ENCODE peak calls at places on chromosomes 2 and 18, in seven cellular contexts. Y, T, X, S, K, U and G are unnamed samples. For H3K4me1, the result is how much of the 10 kb centered on the place peaks cover.

GRCh38 chr2:27809761-27810241 is 38.3 kb downstream of the MRPL33 start:
- DNase-seq in U (no peak), K (peak), X (peak), S (no peak), T (no peak), Y (no peak), G (no peak)

GRCh38 chr2:230877131-230877736 is 12.5 kb downstream of the ITM2C start:
- DNase-seq in K (no peak), S (peak), U (no peak), Y (no peak), X (no peak), T (no peak), G (peak)

GRCh38 chr2:115910270-115910669 is 1467.8 kb downstream of the DPP10 start:
- DNase-seq in U (no peak), S (no peak), T (no peak), X (no peak), Y (no peak), K (no peak), G (no peak)

GRCh38 chr2:242024751-242025355 is 155.3 kb downstream of the RTP5 start:
- DNase-seq in K (no peak), U (no peak), S (peak), X (no peak), T (no peak), Y (no peak), G (no peak)

GRCh38 chr2:29096969-29097368 is 18.2 kb upstream of the CLIP4 start:
- DNase-seq in X (no peak), Y (no peak), K (no peak), T (no peak), U (no peak), S (no peak), G (no peak)

GRCh38 chr2:158816797-158817196 is 21.7 kb downstream of the DAPL1 start:
- DNase-seq in X (no peak), T (no peak), S (no peak), U (no peak), K (no peak), Y (no peak), G (no peak)

GRCh38 chr2:28960401-28960800 is 20.7 kb upstream of the TOGARAM2 start:
- DNase-seq in S (no peak), Y (no peak), K (no peak), T (no peak), U (no peak), X (no peak), G (no peak)

GRCh38 chr2:23171108-23171507 is 213.9 kb upstream of the KLHL29 start:
- DNase-seq in S (no peak), X (no peak), U (no peak), K (no peak), T (no peak), Y (no peak), G (no peak)

GRCh38 chr2:103784271-103784670 is 1022.4 kb downstream of the TMEM182 start:
- DNase-seq in X (no peak), Y (no peak), K (no peak), U (no peak), T (no peak), S (no peak), G (no peak)

DNA sequence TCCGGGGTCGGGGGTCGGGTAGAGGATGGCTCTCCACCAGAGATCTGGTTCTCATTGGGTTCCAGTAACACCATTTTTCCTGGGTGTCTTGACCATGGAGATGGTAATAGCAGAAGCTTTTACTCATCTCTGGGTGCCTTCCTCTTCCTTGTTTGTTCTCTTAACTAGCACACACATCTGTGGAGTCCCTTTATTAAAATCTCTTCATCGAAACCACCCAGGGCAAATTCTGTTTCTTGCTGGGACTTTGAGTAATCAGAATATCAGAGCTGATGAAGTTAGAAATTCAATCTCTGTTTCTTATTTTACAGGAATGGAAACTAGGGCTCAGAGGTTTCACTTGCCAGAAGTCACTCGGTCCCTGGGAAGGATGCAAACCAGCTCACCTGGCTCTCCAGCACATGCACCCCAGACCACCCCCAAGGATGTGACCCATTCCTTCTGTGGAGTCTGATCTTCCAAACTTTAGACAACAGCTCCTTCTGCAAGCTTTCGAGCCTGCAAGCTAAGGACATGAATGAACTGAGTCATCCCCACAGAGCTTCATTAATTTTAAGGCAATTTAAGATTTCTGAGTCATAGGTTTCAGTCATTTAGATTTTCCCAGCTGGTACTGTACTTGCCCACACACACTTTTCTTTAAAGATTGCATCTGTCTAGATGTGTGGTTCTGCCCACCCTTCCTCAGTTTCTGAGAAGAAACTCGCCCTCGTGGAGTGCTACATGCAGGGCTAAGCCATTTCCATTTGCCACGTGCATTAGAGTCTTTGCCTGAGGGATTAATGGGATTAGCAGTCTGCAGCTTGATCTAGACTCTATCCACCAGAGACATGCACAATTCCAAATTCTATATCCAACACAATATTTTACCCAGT is 14.7 kb upstream of the TRIB2 start:
- DNase-seq in T (no peak), S (no peak), Y (no peak), X (peak), K (no peak), U (no peak), G (no peak)
- H3K4me3 ChIP-seq in T (no peak), S (no peak), Y (no peak), X (no peak), K (no peak), U (no peak), G (no peak)

DNA sequence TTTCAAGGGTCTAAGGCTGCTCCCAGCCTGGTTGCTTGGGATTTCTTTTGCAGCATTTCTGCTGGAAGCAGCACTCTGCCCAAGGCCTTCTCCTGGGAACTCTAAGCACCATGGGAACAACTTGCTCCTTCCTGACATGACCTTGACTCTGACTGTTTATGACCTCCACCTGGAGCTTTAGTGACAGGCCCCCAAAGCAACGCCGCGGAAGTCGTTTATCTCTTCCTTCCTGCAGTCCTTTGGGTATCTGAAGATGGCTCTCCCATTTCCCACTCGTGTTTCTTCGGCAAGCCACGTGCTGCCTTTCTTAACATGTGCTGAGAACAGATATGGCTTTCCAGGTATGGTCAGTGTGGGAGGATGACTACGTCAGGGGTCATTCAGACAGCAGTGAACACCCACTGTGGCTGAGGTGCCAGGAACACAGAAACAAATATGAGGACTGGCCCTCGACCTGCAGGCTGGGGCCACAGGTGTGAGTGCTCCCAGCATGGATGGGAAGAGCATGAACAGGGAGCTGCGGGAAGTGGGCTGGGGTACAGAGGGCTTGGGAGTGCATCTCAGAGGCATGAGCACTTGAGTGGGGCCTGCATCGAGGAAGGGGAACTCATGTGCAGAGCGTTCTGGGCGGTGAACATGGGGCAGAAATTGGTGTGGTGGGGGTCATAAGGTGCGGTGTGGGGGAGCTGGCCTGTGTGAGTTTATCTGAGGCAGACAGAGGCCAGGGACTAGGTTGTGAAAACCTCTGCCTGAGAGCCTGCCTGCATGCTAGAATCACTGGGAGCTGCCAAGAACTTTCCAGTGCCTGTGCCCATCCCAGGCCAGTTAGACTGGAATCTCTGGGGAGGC is 140.5 kb downstream of the TSN start:
- DNase-seq in T (no peak), U (no peak), X (no peak), Y (no peak), K (no peak), S (no peak), G (no peak)
- H3K4me1 ChIP-seq in T (under half), U (under half), X (under half), Y (under half), K (under half), S (under half), G (under half)

GRCh38 chr2:6959751-6960150 is 42.5 kb downstream of the RNF144A start:
- DNase-seq in S (no peak), K (no peak), T (no peak), X (no peak), U (no peak), Y (no peak), G (no peak)
- TF ChIP-seq CTCF in S (no peak), K (no peak), T (no peak), X (no peak), U (no peak), Y (no peak), G (no peak)

DNA sequence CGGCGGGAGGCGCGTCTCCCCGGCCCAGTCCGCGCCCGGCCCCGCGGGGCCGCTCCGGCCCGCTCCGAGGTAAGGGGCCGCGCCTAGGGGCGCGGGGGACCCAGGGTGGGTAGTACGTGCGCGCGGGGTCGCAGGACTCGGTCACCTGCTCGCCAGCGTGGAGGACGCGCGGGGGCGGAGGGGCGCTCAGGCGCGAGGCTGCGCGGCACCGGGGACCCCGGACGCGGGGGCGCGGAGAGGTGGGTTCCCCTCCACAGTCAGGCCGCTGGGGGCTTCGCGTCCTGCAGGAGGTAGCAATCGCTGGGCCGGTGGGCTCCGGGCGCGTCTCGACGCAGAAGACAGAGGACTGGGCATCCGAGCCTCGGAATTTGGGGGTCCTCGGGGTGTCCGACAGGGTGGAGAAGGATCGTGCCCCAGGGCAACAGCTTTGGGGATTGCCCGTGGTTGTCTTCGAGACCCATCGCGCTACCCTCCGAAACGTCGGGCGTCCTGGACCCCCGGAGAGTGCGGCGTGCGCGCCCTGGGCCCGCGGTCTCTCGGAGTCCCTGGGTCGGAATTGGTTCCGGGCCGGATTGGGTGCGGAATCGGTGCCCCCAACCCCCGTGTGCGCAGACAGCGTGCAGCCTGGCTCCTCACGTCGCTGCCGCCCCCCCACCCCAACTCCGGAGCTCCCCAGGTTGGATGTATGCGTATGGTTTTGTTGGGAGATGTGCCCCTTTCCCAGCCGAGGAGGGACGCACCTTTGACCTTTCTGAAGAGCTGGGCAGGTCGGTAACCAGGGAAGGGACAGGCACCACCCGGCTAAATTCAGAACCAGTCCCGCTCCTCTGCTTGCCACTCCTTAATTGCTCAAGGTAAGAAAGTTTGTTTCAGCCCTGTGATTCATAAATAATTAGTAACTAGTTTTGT is 661 bp downstream of the NPAS2 start:
- DNase-seq in K (no peak), T (no peak), U (no peak), S (no peak), Y (no peak), X (no peak), G (peak)
- H3K4me3 ChIP-seq in K (peak), T (peak), U (peak), S (peak), Y (no peak), X (peak), G (peak)

GRCh38 chr2:99933894-99934650 is 208.3 kb downstream of the AFF3 start:
- DNase-seq in Y (no peak), S (no peak), T (no peak), K (no peak), U (no peak), X (no peak), G (no peak)

GRCh38 chr2:99926986-99927385 is 215.4 kb downstream of the AFF3 start:
- DNase-seq in X (peak), S (no peak), K (no peak), Y (no peak), U (no peak), T (no peak), G (no peak)

GRCh38 chr2:99922664-99923063 is 219.7 kb downstream of the AFF3 start:
- DNase-seq in T (no peak), U (no peak), X (no peak), K (no peak), S (no peak), Y (no peak), G (no peak)

GRCh38 chr2:99925960-99926359 is 216.4 kb downstream of the AFF3 start:
- DNase-seq in S (no peak), Y (no peak), U (no peak), X (peak), K (no peak), T (no peak), G (no peak)

DNA sequence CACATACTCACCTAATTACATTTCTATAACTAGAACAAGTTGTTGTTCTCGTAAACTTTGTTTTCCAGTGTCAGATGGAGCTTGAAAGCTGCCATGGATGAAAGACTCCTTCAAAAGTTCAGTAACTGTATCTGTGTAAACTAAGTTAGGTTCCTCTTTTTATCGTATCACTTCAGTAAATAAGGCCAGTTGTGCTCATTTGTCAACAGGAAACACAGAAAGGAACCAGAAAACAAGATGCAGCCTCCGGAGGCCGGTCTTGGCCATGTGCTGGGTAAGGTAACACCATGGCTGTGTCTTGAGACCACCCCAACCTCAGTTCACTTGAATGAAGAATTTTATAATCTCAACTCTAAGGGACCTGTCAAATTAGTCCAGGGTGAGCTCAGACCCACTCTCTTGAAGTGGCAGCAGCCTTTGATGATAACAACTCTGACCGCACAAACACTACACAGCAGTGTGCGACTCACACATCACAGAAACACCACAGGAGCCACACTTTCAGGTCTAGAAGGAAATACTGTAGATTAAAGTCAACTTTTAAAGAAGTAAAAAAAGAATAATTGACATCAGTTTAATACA is 213.8 kb downstream of the AFF3 start:
- DNase-seq in K (no peak), Y (no peak), S (no peak), U (no peak), X (no peak), T (no peak), G (no peak)
- H3K4me1 ChIP-seq in K (under half), Y (under half), S (under half), U (under half), X (under half), T (under half), G (under half)

GRCh38 chr18:11548367-11548766 is 61.0 kb upstream of the SLC35G4 start:
- DNase-seq in T (no peak), S (no peak), K (no peak), U (no peak), Y (no peak), X (no peak), G (no peak)

GRCh38 chr18:11553098-11553940 is 56.1 kb upstream of the SLC35G4 start:
- DNase-seq in U (no peak), K (peak), S (no peak), Y (peak), X (peak), T (no peak), G (no peak)

GRCh38 chr18:11544060-11544633 is 65.2 kb upstream of the SLC35G4 start:
- DNase-seq in K (no peak), U (no peak), X (no peak), Y (no peak), S (no peak), T (no peak), G (no peak)

DNA sequence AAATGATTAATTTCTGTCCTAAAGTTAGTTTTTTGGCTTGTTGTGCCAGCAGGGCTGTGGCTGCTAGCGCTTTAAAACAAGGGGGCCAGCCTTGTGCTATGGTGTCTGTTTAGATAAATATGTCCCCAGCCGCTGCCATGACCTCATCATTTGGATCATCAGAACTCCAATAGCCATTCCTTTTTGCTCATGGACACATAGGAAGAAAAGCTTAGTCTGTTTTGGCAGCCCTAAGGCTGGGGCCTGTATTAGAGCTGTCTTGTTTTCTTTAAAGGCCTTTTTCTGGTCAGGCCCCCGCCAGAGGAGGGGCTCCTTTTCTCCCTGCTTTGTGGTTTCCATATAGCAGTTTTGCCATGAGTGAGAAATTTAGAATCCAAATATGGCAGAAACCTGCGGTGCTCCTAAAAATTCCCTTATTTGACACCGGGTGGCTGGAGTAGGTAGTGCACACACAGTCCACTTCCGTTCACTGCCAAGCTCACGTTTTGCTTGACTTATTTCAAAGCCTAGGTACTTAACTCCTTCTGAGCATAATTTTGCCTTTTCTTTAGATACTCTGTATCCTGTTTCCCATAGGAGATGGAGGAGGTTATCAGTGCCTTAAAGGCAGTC is 60.4 kb upstream of the SLC35G4 start:
- DNase-seq in S (no peak), X (no peak), U (no peak), T (no peak), K (no peak), Y (no peak), G (no peak)
- TF ChIP-seq CTCF in S (no peak), X (no peak), U (no peak), T (no peak), K (no peak), Y (no peak), G (no peak)

DNA sequence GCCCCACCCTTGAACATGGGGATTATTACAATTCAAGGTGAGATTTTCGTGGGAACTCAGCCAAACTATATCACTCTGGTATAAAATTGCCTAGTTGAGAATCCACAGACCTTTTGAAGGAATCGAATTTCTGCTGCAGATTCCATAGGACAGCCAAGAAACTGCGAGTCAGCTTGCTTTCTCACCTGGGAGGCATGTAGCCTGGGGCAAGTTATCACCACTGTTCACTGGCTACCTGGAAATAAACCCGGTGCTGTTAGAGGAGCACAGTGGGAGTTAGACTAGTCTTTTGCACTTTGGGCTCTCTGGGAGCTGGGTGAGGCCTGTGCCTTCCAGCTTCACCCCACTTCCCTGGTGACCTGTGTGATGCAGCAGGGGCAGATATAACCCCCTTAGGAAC is 1043.5 kb downstream of the TDRD15 start:
- DNase-seq in T (no peak), Y (no peak), U (no peak), S (no peak), K (no peak), X (no peak), G (no peak)
- H3K4me3 ChIP-seq in T (no peak), Y (no peak), U (no peak), S (no peak), K (no peak), X (no peak), G (no peak)